ENCODE peak calls at places on chromosome 5, in ten cellular contexts. X is AG04450, Q is heart left ventricle, B is dorsolateral prefrontal cortex, H is body of pancreas, O is Caco-2, Z is cardiac muscle cell, L is IMR-90, A is fibroblast of pulmonary artery, T is breast epithelium. U is an unnamed sample.

GRCh38 chr5:134877159-134877558 is 3.0 kb downstream of the TXNDC15 start:
- DNase-seq in X (no peak), Q (no peak), B (no peak), H (no peak), O (no peak), Z (no peak), L (no peak), A (no peak), T (no peak), U (no peak)

GRCh38 chr5:14296533-14297331 is 153.6 kb downstream of the TRIO start:
- DNase-seq in X (no peak), Q (no peak), B (peak), H (no peak), O (no peak), Z (no peak), L (peak), A (no peak), T (no peak), U (peak)

GRCh38 chr5:82467006-82467561 is 188.9 kb upstream of the RPS23 start:
- DNase-seq in X (no peak), Q (peak), B (no peak), H (no peak), O (no peak), Z (peak), L (no peak), A (peak), T (no peak), U (peak)

GRCh38 chr5:133406208-133406607 is 206.1 kb downstream of the FSTL4 start:
- DNase-seq in X (no peak), Q (no peak), B (no peak), H (no peak), O (no peak), Z (no peak), L (no peak), A (no peak), T (no peak), U (no peak)

GRCh38 chr5:114989512-114989911 is 180.2 kb downstream of the TRIM36 start:
- DNase-seq in X (no peak), Q (no peak), B (no peak), H (no peak), O (no peak), Z (no peak), L (no peak), A (no peak), T (no peak), U (no peak)

GRCh38 chr5:33309076-33309475 is 131.7 kb upstream of the TARS1 start:
- DNase-seq in X (no peak), Q (no peak), B (no peak), H (no peak), O (no peak), Z (no peak), L (no peak), A (no peak), T (no peak), U (peak)

GRCh38 chr5:59496524-59497134 is 396.9 kb downstream of the PDE4D start:
- DNase-seq in X (no peak), Q (no peak), B (no peak), H (no peak), O (peak), Z (peak), L (peak), A (peak), T (no peak), U (peak)

GRCh38 chr5:33488558-33489355 is 48.0 kb downstream of the TARS1 start:
- DNase-seq in X (no peak), Q (no peak), B (no peak), H (no peak), O (no peak), Z (no peak), L (no peak), A (no peak), T (no peak), U (no peak)

GRCh38 chr5:56116599-56117131 is 116.5 kb downstream of the ANKRD55 start:
- DNase-seq in X (no peak), Q (no peak), B (no peak), H (no peak), O (no peak), Z (no peak), L (no peak), A (peak), T (no peak), U (no peak)

GRCh38 chr5:30650311-30650710 is 543.2 kb upstream of the CDH6 start:
- DNase-seq in X (no peak), Q (no peak), B (no peak), H (no peak), O (no peak), Z (no peak), L (no peak), A (no peak), T (no peak), U (no peak)
- TF ChIP-seq CTCF in X (no peak), Q (no peak), B (no peak), H (no peak), O (no peak), Z (no peak), L (no peak), A (no peak), T (no peak), U (no peak)

GRCh38 chr5:93588586-93589347 is 5.7 kb downstream of the NR2F1 start:
- DNase-seq in X (no peak), Q (no peak), B (no peak), H (no peak), O (no peak), Z (peak), L (peak), A (peak), T (no peak), U (no peak)

GRCh38 chr5:93585753-93586385 is 2.8 kb downstream of the NR2F1 start:
- DNase-seq in X (no peak), Q (no peak), B (no peak), H (no peak), O (no peak), Z (peak), L (peak), A (no peak), T (no peak), U (peak)

GRCh38 chr5:93585054-93585751 is 2.2 kb downstream of the NR2F1 start:
- DNase-seq in X (no peak), Q (peak), B (no peak), H (no peak), O (peak), Z (peak), L (no peak), A (no peak), T (no peak), U (peak)

GRCh38 chr5:93587919-93588585 is 5.0 kb downstream of the NR2F1 start:
- DNase-seq in X (no peak), Q (no peak), B (no peak), H (no peak), O (no peak), Z (peak), L (no peak), A (no peak), T (no peak), U (no peak)

GRCh38 chr5:93586948-93587918 is 4.2 kb downstream of the NR2F1 start:
- DNase-seq in X (no peak), Q (peak), B (no peak), H (no peak), O (no peak), Z (peak), L (peak), A (no peak), T (no peak), U (no peak)
- H3K4me3 ChIP-seq in X (peak), Q (no peak), B (peak), H (no peak), O (no peak), Z (no peak), L (peak), A (peak), T (peak), U (peak)

DNA sequence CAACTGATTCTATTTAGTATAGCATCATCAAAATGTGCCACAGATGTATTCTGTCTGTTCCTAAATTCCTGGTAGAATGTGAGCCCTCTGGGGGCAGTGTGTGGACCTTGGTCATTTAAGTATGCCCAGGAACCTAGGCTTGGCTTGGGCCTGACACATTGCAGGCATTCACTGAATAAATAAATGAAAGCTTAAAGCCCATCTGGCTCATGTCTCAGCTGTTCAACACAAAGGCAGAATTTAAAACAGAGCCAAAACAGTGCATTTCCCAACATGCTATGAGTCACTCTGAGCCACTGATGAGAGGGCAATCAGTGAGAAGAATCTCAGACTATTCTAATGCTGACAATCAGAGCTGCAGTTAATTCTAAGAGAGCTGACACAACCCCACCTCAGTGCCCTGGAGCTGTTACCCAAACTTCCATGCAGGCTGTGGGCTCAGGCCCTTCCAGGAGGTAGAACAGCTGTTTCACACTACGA is 8.1 kb downstream of the FAM193B start:
- DNase-seq in X (peak), Q (peak), B (no peak), H (peak), O (peak), Z (peak), L (peak), A (peak), T (no peak), U (peak)
- TF ChIP-seq CTCF in X (peak), Q (no peak), B (no peak), H (peak), O (no peak), Z (peak), L (peak), A (no peak), T (no peak), U (no peak)

GRCh38 chr5:119274767-119275130 is 81.1 kb upstream of the TNFAIP8 start:
- DNase-seq in X (peak), Q (no peak), B (no peak), H (no peak), O (no peak), Z (peak), L (peak), A (peak), T (no peak), U (peak)

GRCh38 chr5:119275873-119276214 is 80.0 kb upstream of the TNFAIP8 start:
- DNase-seq in X (no peak), Q (no peak), B (no peak), H (no peak), O (no peak), Z (no peak), L (no peak), A (no peak), T (no peak), U (no peak)

GRCh38 chr5:119273391-119273839 is 82.4 kb upstream of the TNFAIP8 start:
- DNase-seq in X (no peak), Q (peak), B (no peak), H (no peak), O (no peak), Z (no peak), L (no peak), A (no peak), T (no peak), U (no peak)

GRCh38 chr5:119275146-119275872 is 80.5 kb upstream of the TNFAIP8 start:
- DNase-seq in X (no peak), Q (no peak), B (no peak), H (no peak), O (no peak), Z (no peak), L (peak), A (peak), T (no peak), U (peak)

DNA sequence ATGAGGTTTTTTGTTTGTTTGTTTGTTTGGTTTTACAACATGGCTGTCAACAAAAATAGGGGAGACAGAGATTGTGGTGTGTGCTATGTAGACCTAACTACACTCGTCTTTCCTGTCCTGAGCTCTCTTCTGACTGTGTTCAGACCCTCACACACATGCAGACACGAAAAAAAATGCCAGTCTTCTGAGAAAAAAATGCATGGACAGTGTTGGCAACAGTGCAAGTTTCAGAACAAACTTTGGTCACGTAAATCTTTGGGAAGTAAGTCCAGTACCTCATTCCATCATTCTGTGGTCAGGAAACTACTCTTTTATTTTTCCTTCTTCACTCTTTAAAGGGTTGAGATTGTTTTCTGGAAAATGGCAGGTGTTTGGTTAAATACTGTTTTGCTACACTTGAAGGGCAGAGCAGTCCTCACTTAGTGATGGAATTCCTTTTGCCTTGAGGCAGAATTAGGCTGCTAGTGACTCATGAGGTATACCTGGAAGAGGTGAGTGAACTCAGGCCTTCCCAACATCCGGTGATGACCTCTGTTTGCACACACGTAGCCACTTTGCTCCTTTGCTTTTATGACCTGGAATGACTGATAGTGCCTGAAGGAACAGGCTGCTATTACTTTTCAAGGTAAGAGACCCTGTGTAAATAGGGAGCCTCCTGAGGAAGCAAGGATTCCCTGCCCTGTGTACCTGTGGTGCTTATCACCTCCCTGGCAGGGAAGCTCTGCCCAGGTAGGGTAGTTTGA is 81.6 kb upstream of the TNFAIP8 start:
- DNase-seq in X (no peak), Q (no peak), B (no peak), H (peak), O (peak), Z (no peak), L (peak), A (no peak), T (peak), U (peak)
- H3K4me3 ChIP-seq in X (no peak), Q (no peak), B (no peak), H (no peak), O (no peak), Z (no peak), L (no peak), A (no peak), T (no peak), U (no peak)

GRCh38 chr5:120466337-120467006 is 2.4 kb downstream of the PRR16 start:
- DNase-seq in X (no peak), Q (no peak), B (no peak), H (no peak), O (no peak), Z (no peak), L (peak), A (no peak), T (no peak), U (no peak)

GRCh38 chr5:120463026-120463770 is 902 bp upstream of the PRR16 start:
- DNase-seq in X (no peak), Q (no peak), B (no peak), H (no peak), O (no peak), Z (no peak), L (no peak), A (no peak), T (no peak), U (no peak)

GRCh38 chr5:120465281-120465961 is 1.3 kb downstream of the PRR16 start:
- DNase-seq in X (no peak), Q (peak), B (peak), H (peak), O (no peak), Z (peak), L (peak), A (no peak), T (no peak), U (peak)

GRCh38 chr5:120464627-120465280 is 654 bp downstream of the PRR16 start:
- DNase-seq in X (no peak), Q (peak), B (peak), H (peak), O (no peak), Z (peak), L (peak), A (no peak), T (no peak), U (peak)

GRCh38 chr5:120463991-120464626 is at the start of gene PRR16:
- DNase-seq in X (no peak), Q (peak), B (peak), H (peak), O (no peak), Z (peak), L (peak), A (peak), T (no peak), U (peak)
- TF ChIP-seq CTCF in X (no peak), Q (peak), B (peak), H (no peak), O (no peak), Z (peak), L (peak), A (no peak), T (no peak), U (no peak)

DNA sequence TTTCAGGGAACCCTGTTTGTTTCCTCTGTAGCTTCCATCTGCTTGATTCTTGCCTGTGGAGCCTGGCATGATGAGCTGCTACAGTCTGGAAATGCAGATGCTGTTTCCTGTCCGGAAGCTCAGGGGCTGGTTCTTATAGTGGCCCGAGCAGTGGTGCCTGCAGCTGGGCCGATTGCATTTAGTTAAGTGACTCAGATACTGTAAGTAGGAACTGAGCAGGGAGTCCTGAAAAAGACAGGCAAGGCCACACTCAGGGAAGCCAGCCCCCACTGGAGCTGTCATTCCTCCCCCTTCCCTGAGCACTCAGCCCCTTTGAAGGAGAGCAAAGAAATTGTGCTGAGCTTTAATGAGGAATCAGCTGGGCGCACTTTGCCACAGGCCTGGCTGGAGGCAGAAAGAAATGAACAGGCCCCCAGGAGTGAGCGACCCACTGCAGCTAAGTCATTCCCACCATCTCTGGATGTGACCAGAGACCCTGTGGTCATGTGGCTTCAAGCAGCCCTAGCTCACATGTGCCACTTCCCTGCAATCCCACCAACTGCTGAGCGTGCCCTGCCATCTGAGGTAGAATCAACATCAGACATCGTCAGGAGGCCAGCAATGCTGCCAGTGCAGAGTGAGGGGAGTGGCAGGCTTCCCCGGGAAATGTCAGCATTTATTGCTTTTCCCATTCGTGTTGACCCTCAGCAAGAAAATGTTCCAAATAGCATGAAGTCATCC is 206.0 kb upstream of the WWC1 start:
- DNase-seq in X (no peak), Q (no peak), B (peak), H (no peak), O (no peak), Z (peak), L (no peak), A (peak), T (no peak), U (no peak)
- H3K4me3 ChIP-seq in X (no peak), Q (no peak), B (no peak), H (no peak), O (no peak), Z (no peak), L (no peak), A (no peak), T (no peak), U (no peak)

GRCh38 chr5:172910828-172911627 is 48.2 kb upstream of the RPL26L1 start:
- DNase-seq in X (no peak), Q (peak), B (no peak), H (peak), O (peak), Z (peak), L (peak), A (peak), T (peak), U (peak)
- TF ChIP-seq CTCF in X (peak), Q (peak), B (no peak), H (no peak), O (peak), Z (peak), L (peak), A (peak), T (no peak), U (peak)

GRCh38 chr5:42756630-42757601 is at the start of gene CCDC152:
- DNase-seq in X (no peak), Q (peak), B (peak), H (peak), O (no peak), Z (peak), L (peak), A (peak), T (no peak), U (peak)
- H3K4me3 ChIP-seq in X (peak), Q (peak), B (peak), H (no peak), O (no peak), Z (peak), L (peak), A (peak), T (peak), U (peak)

GRCh38 chr5:54905942-54906537 is 79.4 kb downstream of the ESM1 start:
- DNase-seq in X (peak), Q (peak), B (peak), H (peak), O (peak), Z (peak), L (peak), A (peak), T (peak), U (peak)

GRCh38 chr5:54905246-54905770 is 80.1 kb downstream of the ESM1 start:
- DNase-seq in X (no peak), Q (no peak), B (no peak), H (no peak), O (no peak), Z (no peak), L (peak), A (no peak), T (no peak), U (no peak)

GRCh38 chr5:54900906-54901725 is 84.3 kb downstream of the ESM1 start:
- DNase-seq in X (peak), Q (no peak), B (no peak), H (peak), O (no peak), Z (peak), L (peak), A (peak), T (peak), U (peak)

GRCh38 chr5:54902817-54903473 is 82.4 kb downstream of the ESM1 start:
- DNase-seq in X (no peak), Q (no peak), B (no peak), H (no peak), O (no peak), Z (peak), L (peak), A (peak), T (no peak), U (peak)

DNA sequence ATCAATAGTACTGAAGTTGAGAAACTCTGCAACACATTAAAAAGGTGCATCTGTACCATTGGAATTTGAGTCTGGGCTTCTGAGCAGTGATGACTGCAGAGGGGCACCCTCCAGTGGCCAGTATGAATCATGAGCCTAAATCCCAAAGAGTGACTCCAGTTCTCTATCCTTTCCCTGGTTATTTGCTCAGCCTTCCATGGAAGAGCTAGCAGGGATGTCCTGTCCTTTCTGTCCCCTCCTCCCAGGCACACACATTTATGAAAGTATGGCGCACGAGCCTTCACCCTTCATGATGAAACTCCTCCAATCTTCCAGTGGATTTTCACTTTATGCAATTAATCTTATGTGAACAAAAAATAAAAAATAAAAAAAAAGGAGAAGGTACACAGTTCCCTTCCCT is 81.0 kb downstream of the ESM1 start:
- DNase-seq in X (peak), Q (no peak), B (no peak), H (no peak), O (peak), Z (peak), L (peak), A (peak), T (no peak), U (peak)
- TF ChIP-seq CTCF in X (peak), Q (peak), B (no peak), H (peak), O (peak), Z (peak), L (peak), A (peak), T (no peak), U (peak)